ENCODE peak calls at places on chromosomes 11 and 22, in ten cellular contexts. E is AG04450, H is lung, U is MM.1S, G is pancreas, O is GM23248, V is lower lobe of right lung, Q is sigmoid colon, J is endodermal cell, M is iPS DF 6.9. Z is an unnamed sample. For H3K9me3, the result is how much of the 10 kb centered on the place peaks cover.

GRCh38 chr11:116334596-116334995 is 438.2 kb downstream of the BUD13 start:
- DNase-seq in E (no peak), H (no peak), U (no peak), G (no peak), O (no peak), V (no peak), Q (no peak), J (peak), M (no peak), Z (no peak)

GRCh38 chr11:61091373-61092279 is 10.7 kb upstream of the CD5 start:
- DNase-seq in E (no peak), H (no peak), U (no peak), G (no peak), O (peak), V (no peak), Q (no peak), J (peak), M (no peak), Z (no peak)

GRCh38 chr11:127898422-127899365 is 688.7 kb downstream of the ETS1 start:
- DNase-seq in E (no peak), H (no peak), U (no peak), G (no peak), O (no peak), V (no peak), Q (no peak), J (no peak), M (no peak), Z (no peak)

GRCh38 chr11:57458410-57459111 is 1.8 kb upstream of the RTN4RL2 start:
- DNase-seq in E (no peak), H (no peak), U (no peak), G (peak), O (peak), V (peak), Q (no peak), J (peak), M (no peak), Z (no peak)

GRCh38 chr11:69183613-69184012 is 27.9 kb downstream of the SMIM38 start:
- DNase-seq in E (no peak), H (no peak), U (no peak), G (no peak), O (no peak), V (no peak), Q (no peak), J (no peak), M (no peak), Z (no peak)

GRCh38 chr11:31340903-31341572 is 28.5 kb downstream of the DCDC1 start:
- DNase-seq in E (no peak), H (no peak), U (no peak), G (no peak), O (peak), V (no peak), Q (no peak), J (peak), M (peak), Z (no peak)

GRCh38 chr22:44398791-44399190 is 86.0 kb upstream of the SHISAL1 start:
- DNase-seq in E (no peak), H (no peak), U (no peak), G (no peak), O (no peak), V (no peak), Q (no peak), J (peak), M (no peak), Z (no peak)

GRCh38 chr11:76443254-76443935 is 1.4 kb upstream of the EMSY start:
- DNase-seq in E (no peak), H (no peak), U (no peak), G (no peak), O (peak), V (no peak), Q (no peak), J (no peak), M (no peak), Z (no peak)

GRCh38 chr22:43201486-43202219 is 14.7 kb upstream of the TTLL12 start:
- DNase-seq in E (no peak), H (no peak), U (no peak), G (no peak), O (no peak), V (peak), Q (no peak), J (no peak), M (no peak), Z (no peak)

GRCh38 chr22:23396362-23397007 is 183.6 kb downstream of the IGLL1 start:
- DNase-seq in E (no peak), H (no peak), U (no peak), G (no peak), O (no peak), V (peak), Q (no peak), J (no peak), M (no peak), Z (peak)

GRCh38 chr11:124801014-124801413 is 808 bp upstream of the MSANTD2 start:
- DNase-seq in E (no peak), H (no peak), U (no peak), G (no peak), O (peak), V (no peak), Q (no peak), J (no peak), M (no peak), Z (no peak)

GRCh38 chr22:45934659-45935341 is 42.2 kb downstream of the WNT7B start:
- DNase-seq in E (peak), H (peak), U (no peak), G (no peak), O (peak), V (no peak), Q (no peak), J (no peak), M (no peak), Z (no peak)

GRCh38 chr11:118929496-118930151 is 3.9 kb upstream of the BCL9L start:
- DNase-seq in E (no peak), H (peak), U (peak), G (peak), O (peak), V (peak), Q (peak), J (peak), M (no peak), Z (peak)

GRCh38 chr11:78783301-78783700 is 208.6 kb upstream of the NARS2 start:
- DNase-seq in E (no peak), H (no peak), U (no peak), G (no peak), O (no peak), V (no peak), Q (no peak), J (peak), M (no peak), Z (no peak)

GRCh38 chr11:44609028-44609782 is 43.7 kb downstream of the CD82 start:
- DNase-seq in E (no peak), H (no peak), U (no peak), G (no peak), O (peak), V (no peak), Q (no peak), J (no peak), M (no peak), Z (no peak)

GRCh38 chr11:78082146-78082545 is 2.5 kb upstream of the NDUFC2 start:
- DNase-seq in E (no peak), H (no peak), U (no peak), G (no peak), O (no peak), V (no peak), Q (no peak), J (no peak), M (no peak), Z (no peak)

GRCh38 chr22:34414467-34415440 is 494.5 kb upstream of the LARGE1 start:
- DNase-seq in E (no peak), H (peak), U (peak), G (peak), O (peak), V (no peak), Q (no peak), J (peak), M (peak), Z (no peak)

GRCh38 chr11:132535830-132536229 is 996.5 kb downstream of the OPCML start:
- DNase-seq in E (no peak), H (no peak), U (no peak), G (no peak), O (no peak), V (no peak), Q (no peak), J (no peak), M (no peak), Z (no peak)

GRCh38 chr22:43567691-43568308 is 156.0 kb downstream of the MPPED1 start:
- DNase-seq in E (no peak), H (no peak), U (no peak), G (no peak), O (no peak), V (no peak), Q (no peak), J (no peak), M (no peak), Z (no peak)

GRCh38 chr11:86749861-86750401 is 50.4 kb upstream of the PRSS23 start:
- DNase-seq in E (no peak), H (no peak), U (no peak), G (no peak), O (peak), V (no peak), Q (no peak), J (no peak), M (no peak), Z (no peak)

GRCh38 chr22:28019881-28020861 is 101.1 kb upstream of the PITPNB start:
- DNase-seq in E (no peak), H (peak), U (peak), G (peak), O (peak), V (peak), Q (peak), J (peak), M (peak), Z (peak)

GRCh38 chr11:45182902-45183301 is 36.5 kb downstream of the PRDM11 start:
- DNase-seq in E (no peak), H (no peak), U (no peak), G (peak), O (peak), V (no peak), Q (peak), J (peak), M (no peak), Z (no peak)

GRCh38 chr11:60948251-60948650 is 3.7 kb downstream of the SLC15A3 start:
- DNase-seq in E (no peak), H (no peak), U (no peak), G (no peak), O (no peak), V (no peak), Q (peak), J (no peak), M (no peak), Z (no peak)

GRCh38 chr11:116793476-116794096 is 1.9 kb upstream of the APOA5 start:
- DNase-seq in E (no peak), H (no peak), U (no peak), G (no peak), O (no peak), V (no peak), Q (no peak), J (no peak), M (no peak), Z (no peak)

GRCh38 chr11:18522388-18522787 is 4.4 kb downstream of the TSG101 start:
- DNase-seq in E (no peak), H (no peak), U (no peak), G (no peak), O (peak), V (no peak), Q (no peak), J (peak), M (no peak), Z (no peak)

DNA sequence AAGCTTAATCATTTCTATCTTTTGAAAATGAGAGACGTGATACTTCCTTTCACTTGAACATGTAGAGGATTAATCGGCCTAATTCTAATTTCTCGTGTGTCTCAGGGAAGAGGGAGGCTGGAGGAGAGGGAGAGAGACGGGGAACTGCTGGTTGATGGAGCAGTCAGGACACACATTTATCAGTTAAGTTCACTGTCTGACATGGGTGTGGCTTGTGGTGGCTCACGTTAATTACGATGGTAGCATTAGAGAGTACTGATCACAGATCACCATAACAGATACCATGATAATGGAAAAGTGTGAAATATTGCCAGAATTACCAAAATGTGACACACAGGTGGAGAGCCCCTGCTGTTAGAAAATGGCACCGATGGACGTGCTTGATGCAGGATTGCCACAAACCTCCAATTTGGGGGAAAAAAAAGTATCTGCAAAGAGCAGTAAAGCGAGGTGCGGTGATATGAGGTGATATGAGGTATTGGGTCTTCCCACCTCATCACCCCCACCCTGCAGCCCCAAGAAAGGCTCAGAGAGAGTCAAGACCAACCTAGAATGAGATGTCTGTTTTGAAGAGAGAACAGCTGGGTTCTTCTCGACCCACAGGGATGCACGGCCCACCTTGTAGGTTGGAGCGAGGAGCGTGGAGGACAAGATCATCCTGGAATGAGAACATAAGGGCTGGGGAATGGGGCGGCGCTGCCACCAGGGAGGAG is 19.7 kb downstream of the ZBED4 start:
- DNase-seq in E (no peak), H (no peak), U (no peak), G (no peak), O (no peak), V (no peak), Q (no peak), J (no peak), M (no peak), Z (no peak)
- H3K9me3 ChIP-seq in E (under half), H (under half), U (under half), G (under half), O (under half), V (under half), Q (under half), J (under half), M (under half), Z (under half)

GRCh38 chr11:130278745-130279144 is 36.0 kb downstream of the ZBTB44 start:
- DNase-seq in E (no peak), H (no peak), U (no peak), G (no peak), O (peak), V (no peak), Q (no peak), J (no peak), M (no peak), Z (no peak)

GRCh38 chr11:130282111-130282510 is 32.6 kb downstream of the ZBTB44 start:
- DNase-seq in E (no peak), H (no peak), U (no peak), G (no peak), O (no peak), V (no peak), Q (no peak), J (no peak), M (no peak), Z (no peak)

GRCh38 chr11:130272336-130272735 is 42.4 kb downstream of the ZBTB44 start:
- DNase-seq in E (no peak), H (no peak), U (no peak), G (no peak), O (peak), V (no peak), Q (no peak), J (no peak), M (no peak), Z (no peak)

DNA sequence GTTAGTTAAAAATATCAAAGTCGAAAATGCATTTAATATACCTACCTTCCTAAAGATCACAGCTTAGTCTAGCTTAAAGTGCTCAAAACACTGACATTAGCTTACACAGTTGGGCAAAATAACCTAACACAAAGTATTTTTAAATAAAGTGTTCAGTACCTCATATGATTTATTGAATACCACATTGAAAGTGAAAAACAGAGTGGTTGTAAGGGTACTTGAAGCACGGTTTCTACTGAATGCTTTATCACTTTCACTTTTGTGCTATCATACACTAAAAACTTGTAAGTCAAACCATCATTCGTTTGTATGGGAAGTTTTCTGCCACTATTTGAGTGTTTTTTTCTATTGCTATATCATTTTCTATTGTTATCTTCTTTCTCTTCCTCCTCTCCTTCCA is 36.6 kb downstream of the ZBTB44 start:
- DNase-seq in E (no peak), H (no peak), U (no peak), G (no peak), O (no peak), V (no peak), Q (no peak), J (no peak), M (no peak), Z (no peak)
- H3K9me3 ChIP-seq in E (under half), H (under half), U (under half), G (under half), O (under half), V (under half), Q (under half), J (under half), M (under half), Z (under half)

GRCh38 chr22:47539374-47539773 is 776.9 kb downstream of the TBC1D22A start:
- DNase-seq in E (no peak), H (peak), U (no peak), G (no peak), O (no peak), V (no peak), Q (no peak), J (no peak), M (no peak), Z (no peak)
- H3K9me3 ChIP-seq in E (half or more), H (under half), U (under half), G (under half), O (under half), V (under half), Q (under half), J (half or more), M (under half), Z (under half)

GRCh38 chr22:30979932-30980331 is 10.9 kb downstream of the TUG1 start:
- DNase-seq in E (no peak), H (no peak), U (no peak), G (no peak), O (no peak), V (no peak), Q (no peak), J (peak), M (no peak), Z (no peak)
- H3K9me3 ChIP-seq in E (under half), H (under half), U (under half), G (under half), O (under half), V (half or more), Q (under half), J (under half), M (under half), Z (under half)

GRCh38 chr11:47299078-47299477 is 29.1 kb downstream of the MADD start:
- DNase-seq in E (no peak), H (no peak), U (no peak), G (no peak), O (no peak), V (no peak), Q (no peak), J (no peak), M (no peak), Z (no peak)
- H3K9me3 ChIP-seq in E (under half), H (under half), U (under half), G (under half), O (under half), V (under half), Q (under half), J (under half), M (under half), Z (under half)

GRCh38 chr22:47463220-47463619 is 700.8 kb downstream of the TBC1D22A start:
- DNase-seq in E (no peak), H (no peak), U (no peak), G (no peak), O (no peak), V (no peak), Q (no peak), J (no peak), M (no peak), Z (no peak)
- H3K9me3 ChIP-seq in E (under half), H (under half), U (under half), G (under half), O (under half), V (under half), Q (under half), J (half or more), M (under half), Z (under half)

GRCh38 chr22:49208003-49208402 is 619.7 kb downstream of the BRD1 start:
- DNase-seq in E (no peak), H (no peak), U (no peak), G (no peak), O (no peak), V (no peak), Q (peak), J (no peak), M (no peak), Z (no peak)
- H3K9me3 ChIP-seq in E (half or more), H (under half), U (under half), G (under half), O (under half), V (under half), Q (under half), J (under half), M (under half), Z (under half)

GRCh38 chr11:13016415-13016814 is 7.3 kb downstream of the RASSF10 start:
- DNase-seq in E (no peak), H (no peak), U (no peak), G (no peak), O (no peak), V (no peak), Q (no peak), J (no peak), M (no peak), Z (no peak)
- H3K9me3 ChIP-seq in E (under half), H (under half), U (under half), G (under half), O (under half), V (under half), Q (under half), J (under half), M (under half), Z (under half)

GRCh38 chr11:2653930-2654739 is 45.7 kb downstream of the KCNQ1OT1 start:
- DNase-seq in E (no peak), H (no peak), U (no peak), G (no peak), O (no peak), V (no peak), Q (no peak), J (no peak), M (no peak), Z (no peak)

GRCh38 chr11:2652857-2653643 is 46.7 kb downstream of the KCNQ1OT1 start:
- DNase-seq in E (no peak), H (no peak), U (no peak), G (no peak), O (no peak), V (no peak), Q (no peak), J (no peak), M (no peak), Z (no peak)

GRCh38 chr11:2656859-2657258 is 42.9 kb downstream of the KCNQ1OT1 start:
- DNase-seq in E (no peak), H (no peak), U (no peak), G (no peak), O (no peak), V (no peak), Q (no peak), J (no peak), M (no peak), Z (no peak)

GRCh38 chr11:2655834-2656622 is 43.8 kb downstream of the KCNQ1OT1 start:
- DNase-seq in E (no peak), H (no peak), U (no peak), G (no peak), O (peak), V (no peak), Q (no peak), J (no peak), M (no peak), Z (no peak)

DNA sequence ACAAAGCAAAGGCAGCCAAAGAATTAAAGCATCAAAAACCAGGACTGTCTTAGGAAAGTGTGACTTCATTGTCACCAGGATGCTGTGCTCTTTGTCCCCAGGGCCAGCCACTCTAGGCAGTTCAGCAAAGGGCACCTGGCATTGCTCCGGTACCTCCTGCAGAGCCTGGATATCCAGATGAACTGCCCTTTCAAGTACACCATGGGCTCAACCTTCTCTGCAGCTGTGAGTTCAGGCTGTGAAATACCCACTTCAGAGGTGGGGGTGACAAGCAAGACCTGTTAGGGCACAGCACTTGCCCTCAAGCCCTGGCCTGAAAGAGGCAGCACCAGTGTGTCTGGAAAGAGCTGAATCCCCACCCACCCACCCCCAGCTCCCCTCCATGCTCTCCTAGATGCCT is 44.5 kb downstream of the KCNQ1OT1 start:
- DNase-seq in E (no peak), H (no peak), U (no peak), G (no peak), O (no peak), V (no peak), Q (no peak), J (no peak), M (no peak), Z (no peak)
- H3K9me3 ChIP-seq in E (half or more), H (under half), U (under half), G (under half), O (under half), V (under half), Q (under half), J (half or more), M (under half), Z (under half)

GRCh38 chr22:48422900-48423480 is 1404.7 kb downstream of the BRD1 start:
- DNase-seq in E (no peak), H (no peak), U (no peak), G (no peak), O (no peak), V (no peak), Q (no peak), J (peak), M (no peak), Z (no peak)

GRCh38 chr22:48424661-48425060 is 1403.0 kb downstream of the BRD1 start:
- DNase-seq in E (no peak), H (no peak), U (no peak), G (no peak), O (no peak), V (no peak), Q (no peak), J (no peak), M (no peak), Z (no peak)

GRCh38 chr22:48425091-48425506 is 1402.6 kb downstream of the BRD1 start:
- DNase-seq in E (no peak), H (no peak), U (no peak), G (no peak), O (no peak), V (no peak), Q (no peak), J (no peak), M (no peak), Z (no peak)

GRCh38 chr22:48423481-48423901 is 1404.2 kb downstream of the BRD1 start:
- DNase-seq in E (no peak), H (no peak), U (no peak), G (no peak), O (peak), V (no peak), Q (no peak), J (no peak), M (no peak), Z (no peak)

GRCh38 chr22:48424201-48424627 is 1403.5 kb downstream of the BRD1 start:
- DNase-seq in E (no peak), H (no peak), U (no peak), G (no peak), O (no peak), V (no peak), Q (no peak), J (no peak), M (no peak), Z (no peak)
- H3K9me3 ChIP-seq in E (half or more), H (under half), U (under half), G (under half), O (under half), V (under half), Q (under half), J (under half), M (under half), Z (under half)

Z was measured in T-helper 17 cell.